ENCODE peak calls at places on chromosomes 6 and 20, in five cellular contexts. M is Panc1, P is K562, B is GM12878, X is stomach. W is an unnamed sample.

GRCh38 chr6:163612200-163612599 is 197.7 kb downstream of the QKI start:
- DNase-seq in X (no peak), M (no peak), P (no peak), B (no peak), W (no peak)

GRCh38 chr6:90087103-90087833 is 193.0 kb downstream of the GJA10 start:
- DNase-seq in P (no peak), B (no peak), M (no peak), X (no peak), W (no peak)

GRCh38 chr6:30129818-30130679 is 5.9 kb upstream of the TRIM40 start:
- DNase-seq in M (no peak), X (no peak), P (no peak), B (no peak), W (no peak)

GRCh38 chr6:7673063-7673536 is 52.8 kb upstream of the BMP6 start:
- DNase-seq in X (peak; percentile 32), B (no peak), P (peak; percentile 62), M (no peak), W (no peak)

GRCh38 chr20:43538855-43539700 is 19.7 kb upstream of the SGK2 start:
- DNase-seq in X (no peak), M (no peak), B (no peak), P (no peak), W (no peak)

GRCh38 chr20:45919536-45919933 is 7.6 kb upstream of the PLTP start:
- DNase-seq in B (no peak), P (no peak), M (no peak), X (peak; percentile 85), W (no peak)

GRCh38 chr6:127904160-127904559 is 3.3 kb upstream of the THEMIS start:
- DNase-seq in B (no peak), M (no peak), P (no peak), X (no peak), W (no peak)

GRCh38 chr6:91782789-91783188 is 1195.9 kb upstream of the MAP3K7 start:
- DNase-seq in X (no peak), B (no peak), M (no peak), P (no peak), W (no peak)

GRCh38 chr20:47137231-47137865 is 219.2 kb downstream of the ZMYND8 start:
- DNase-seq in M (no peak), P (no peak), B (no peak), X (no peak), W (no peak)

GRCh38 chr6:71502961-71503360 is 214.3 kb downstream of the OGFRL1 start:
- DNase-seq in P (no peak), M (no peak), X (no peak), B (no peak), W (no peak)

GRCh38 chr20:43963233-43963632 is 48.6 kb downstream of the TOX2 start:
- DNase-seq in X (no peak), B (no peak), P (no peak), M (no peak), W (no peak)

GRCh38 chr6:170129691-170130171 is 161.1 kb downstream of the DLL1 start:
- DNase-seq in P (no peak), M (no peak), B (no peak), X (peak; percentile 82), W (no peak)

GRCh38 chr6:90637321-90637720 is 50.4 kb upstream of the MAP3K7 start:
- DNase-seq in X (no peak), B (no peak), P (no peak), M (no peak), W (no peak)

GRCh38 chr20:4050581-4050980 is 35.2 kb upstream of the RNF24 start:
- DNase-seq in B (no peak), M (no peak), X (peak; percentile 0), P (no peak), W (no peak)

GRCh38 chr6:150541587-150541986 is 58.1 kb upstream of the PLEKHG1 start:
- DNase-seq in P (no peak), B (no peak), M (no peak), X (no peak), W (no peak)

GRCh38 chr6:36788768-36789167 is 50.5 kb downstream of the CPNE5 start:
- DNase-seq in B (no peak), M (no peak), P (no peak), X (no peak), W (no peak)

GRCh38 chr6:30686908-30687658 is 638 bp upstream of the PPP1R18 start:
- DNase-seq in X (peak; percentile 76), B (peak; percentile 94), M (peak; percentile 68), P (peak; percentile 96), W (peak; percentile 68)

GRCh38 chr6:53532942-53533341 is 12.0 kb downstream of the GCLC start:
- DNase-seq in X (no peak), P (no peak), M (no peak), B (no peak), W (no peak)

GRCh38 chr6:37516076-37516919 is 16.6 kb upstream of the CCDC167 start:
- DNase-seq in B (peak; percentile 78), X (peak; percentile 73), M (no peak), P (no peak), W (peak; percentile 68)

GRCh38 chr6:7776509-7776908 is 50.6 kb downstream of the BMP6 start:
- DNase-seq in P (no peak), X (no peak), B (no peak), M (no peak), W (no peak)

GRCh38 chr6:43707767-43708166 is 20.2 kb upstream of the MRPS18A start:
- DNase-seq in P (no peak), X (no peak), M (no peak), B (no peak), W (no peak)

GRCh38 chr6:93105017-93105416 is 314.3 kb downstream of the EPHA7 start:
- DNase-seq in B (no peak), M (no peak), P (no peak), X (no peak), W (no peak)

GRCh38 chr6:14017626-14018475 is 93.1 kb downstream of the RNF182 start:
- DNase-seq in M (no peak), X (no peak), B (no peak), P (no peak), W (no peak)

GRCh38 chr6:130624046-130624445 is 203.2 kb upstream of the SMLR1 start:
- DNase-seq in P (no peak), M (no peak), X (no peak), B (peak; percentile 60), W (no peak)

GRCh38 chr6:54366647-54367327 is 58.5 kb downstream of the TINAG start:
- DNase-seq in M (no peak), X (no peak), B (no peak), P (no peak), W (no peak)

GRCh38 chr20:24776755-24777271 is 172.3 kb upstream of the CST7 start:
- DNase-seq in P (no peak), X (peak; percentile 11), M (no peak), B (no peak), W (no peak)

GRCh38 chr6:72748759-72749158 is 126.9 kb downstream of the KCNQ5 start:
- DNase-seq in P (no peak), M (no peak), X (no peak), B (no peak), W (no peak)

GRCh38 chr6:112237644-112238043 is 16.7 kb downstream of the LAMA4 start:
- DNase-seq in M (no peak), X (peak; percentile 34), B (no peak), P (no peak), W (no peak)
- TF ChIP-seq POLR2AphosphoS5 in M (no peak), X (peak; percentile 34), B (no peak), P (no peak), W (no peak)

DNA sequence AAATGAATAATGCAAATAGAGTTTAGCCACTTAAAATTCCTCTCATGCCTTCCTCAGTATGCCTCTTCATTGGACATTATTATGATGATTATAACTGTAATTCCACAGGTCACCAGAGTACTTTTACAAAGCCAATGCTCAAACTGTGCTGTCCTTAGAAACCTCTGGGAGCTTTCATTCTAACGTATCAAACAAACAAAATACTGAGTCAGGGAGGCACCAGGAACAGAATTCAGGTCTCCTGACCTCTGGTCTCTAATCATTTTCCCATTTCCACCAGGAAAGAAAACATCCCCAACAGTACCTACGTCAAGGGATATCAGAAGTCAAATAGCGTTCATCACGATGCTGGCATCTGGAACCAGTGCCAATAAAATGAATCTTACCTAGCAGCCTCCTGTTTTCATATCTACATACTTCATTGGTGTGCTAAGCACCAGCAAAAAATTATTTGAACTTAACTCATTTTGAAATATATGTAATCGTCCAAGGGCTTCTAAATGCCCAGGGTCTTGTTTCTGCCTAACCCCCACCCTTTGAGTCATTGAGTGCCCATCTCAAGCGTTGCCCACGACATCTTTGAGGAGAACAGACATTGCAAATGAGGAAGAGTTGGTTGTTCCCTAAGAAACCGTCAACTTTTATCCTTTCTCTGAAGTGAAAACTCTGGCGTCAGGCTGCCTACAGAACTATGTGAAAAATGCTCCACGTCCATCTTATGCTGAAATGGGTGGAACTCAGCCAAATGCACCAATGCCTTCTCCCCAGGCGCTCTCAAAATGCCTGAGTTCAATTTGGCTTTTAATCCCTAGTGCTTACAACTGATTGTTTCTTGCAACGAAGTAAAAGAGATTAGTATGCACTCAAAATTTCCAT is 37.8 kb downstream of the NEDD9 start:
- DNase-seq in P (no peak), M (no peak), B (no peak), X (no peak), W (no peak)
- TF ChIP-seq POLR2AphosphoS5 in P (no peak), M (no peak), B (no peak), X (no peak), W (no peak)

DNA sequence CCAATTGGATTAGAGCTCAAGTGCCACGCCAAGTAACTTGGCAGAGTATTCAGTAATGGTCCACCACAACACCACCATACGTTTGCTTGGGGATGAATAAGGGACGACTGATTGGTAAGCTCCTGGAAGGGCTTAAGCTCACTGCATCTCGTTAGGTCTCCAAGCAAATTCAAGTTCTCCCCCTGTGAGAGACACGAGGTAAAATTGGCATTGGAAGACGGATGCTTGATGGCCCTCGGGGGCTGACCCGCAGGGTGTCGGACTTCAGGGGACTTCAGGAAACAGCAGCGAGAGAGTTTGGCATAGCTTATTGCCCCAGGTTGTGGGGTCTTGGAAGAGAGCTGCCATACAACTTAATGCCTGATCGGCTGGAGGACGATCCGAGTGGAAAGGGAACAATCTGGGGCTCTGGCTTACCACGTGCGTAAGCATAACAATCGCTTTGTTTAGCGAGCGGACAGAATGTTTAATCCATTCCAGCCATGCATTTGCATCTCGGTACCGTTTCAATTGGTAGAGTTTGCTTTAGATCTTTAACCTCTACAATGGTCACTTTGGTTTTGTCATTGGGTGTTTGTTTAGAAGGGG is 4.8 kb upstream of the ZNFX1 start:
- DNase-seq in B (no peak), X (no peak), M (no peak), P (peak; percentile 25), W (no peak)
- TF ChIP-seq POLR2AphosphoS5 in B (peak; percentile 73), X (no peak), M (peak; percentile 18), P (peak; percentile 59), W (peak; percentile 88)

GRCh38 chr6:166950443-166950821 is 5.9 kb downstream of the RNASET2 start:
- DNase-seq in B (no peak), P (no peak), M (no peak), X (no peak), W (no peak)
- TF ChIP-seq POLR2AphosphoS5 in B (peak; percentile 42), P (no peak), M (no peak), X (no peak), W (peak; percentile 40)

GRCh38 chr6:35318200-35318844 is 20.7 kb downstream of the DEF6 start:
- DNase-seq in M (no peak), B (no peak), P (no peak), X (peak; percentile 87), W (no peak)
- TF ChIP-seq POLR2AphosphoS5 in M (no peak), B (no peak), P (no peak), X (peak; percentile 65), W (no peak)

GRCh38 chr6:48979806-48980205 is 483.2 kb downstream of the MMUT start:
- DNase-seq in X (no peak), B (no peak), P (no peak), M (no peak), W (no peak)
- TF ChIP-seq POLR2AphosphoS5 in X (no peak), B (no peak), P (no peak), M (no peak), W (no peak)

GRCh38 chr6:135166515-135166914 is 14.6 kb upstream of the MYB start:
- DNase-seq in B (no peak), X (no peak), M (no peak), P (no peak), W (no peak)
- TF ChIP-seq POLR2AphosphoS5 in B (no peak), X (no peak), M (no peak), P (no peak), W (no peak)